ENCODE peak calls at places on chromosome 22, in six cellular contexts. H is mucosa of descending colon, D is left lung, N is PC-3, C is adrenal gland, Z is uterus. O is an unnamed sample. For H3K4me1, the result is how much of the 10 kb centered on the place peaks cover.

GRCh38 chr22:36331912-36332622 is 55.7 kb downstream of the MYH9 start:
- DNase-seq in C (peak), D (peak), Z (peak), H (peak), N (peak), O (no peak)

GRCh38 chr22:37260939-37261338 is 16.9 kb upstream of the RAC2 start:
- DNase-seq in H (peak), C (peak), D (peak), N (peak), Z (no peak), O (no peak)

GRCh38 chr22:20645954-20646353 is 128.0 kb upstream of the SERPIND1 start:
- DNase-seq in Z (no peak), N (no peak), C (no peak), D (no peak), H (no peak), O (peak)

GRCh38 chr22:22450343-22450839 is 58.2 kb downstream of the ZNF280B start:
- DNase-seq in H (peak), D (no peak), Z (no peak), N (no peak), C (peak), O (no peak)

GRCh38 chr22:27686534-27686933 is 115.0 kb downstream of the MN1 start:
- DNase-seq in C (peak), H (peak), D (no peak), Z (peak), N (no peak), O (peak)

GRCh38 chr22:23915230-23915754 is 21.1 kb downstream of the MIF start:
- DNase-seq in N (no peak), D (no peak), C (no peak), Z (no peak), H (no peak), O (no peak)

GRCh38 chr22:45009881-45010531 is at the start of gene PHF21B:
- DNase-seq in H (peak), D (peak), C (peak), N (no peak), Z (peak), O (no peak)

GRCh38 chr22:45090364-45090960 is 73.3 kb upstream of the NUP50 start:
- DNase-seq in N (peak), C (no peak), H (peak), D (no peak), Z (no peak), O (no peak)

GRCh38 chr22:36569999-36570398 is 41.0 kb upstream of the EIF3D start:
- DNase-seq in D (no peak), C (no peak), Z (no peak), N (no peak), H (no peak), O (no peak)

GRCh38 chr22:45604239-45604711 is 67.4 kb upstream of the ATXN10 start:
- DNase-seq in D (no peak), H (no peak), C (no peak), N (no peak), Z (no peak), O (no peak)

GRCh38 chr22:31561238-31561887 is 65.0 kb downstream of the SFI1 start:
- DNase-seq in C (peak), D (peak), N (peak), Z (peak), H (peak), O (peak)

GRCh38 chr22:45709004-45709739 is 37.5 kb downstream of the ATXN10 start:
- DNase-seq in C (no peak), Z (no peak), N (peak), D (no peak), H (no peak), O (no peak)

GRCh38 chr22:47136671-47137070 is 374.2 kb downstream of the TBC1D22A start:
- DNase-seq in D (peak), C (no peak), N (no peak), H (no peak), Z (no peak), O (no peak)

GRCh38 chr22:24440270-24440717 is 12.9 kb downstream of the ADORA2A start:
- DNase-seq in Z (no peak), H (no peak), N (no peak), D (no peak), C (no peak), O (peak)

DNA sequence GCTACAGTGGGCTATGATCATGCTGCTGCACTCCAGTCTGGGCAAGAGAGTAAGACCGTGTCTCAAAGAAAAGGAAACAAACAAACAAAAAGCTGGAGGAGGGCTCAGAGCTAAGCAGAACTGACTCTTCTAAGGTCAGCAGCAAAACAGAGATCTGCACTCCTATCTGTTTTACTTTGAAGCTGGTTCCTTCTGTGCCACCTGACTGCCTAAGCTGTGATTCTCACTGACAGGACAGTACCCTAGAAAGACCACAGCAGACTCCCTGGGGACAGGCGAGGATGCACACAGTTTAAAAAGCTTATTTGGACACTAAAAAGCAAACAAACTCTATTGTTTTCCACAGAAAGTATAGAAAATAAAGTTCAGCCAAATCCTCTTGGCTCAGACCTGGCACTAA is 30.5 kb downstream of the NEFH start:
- DNase-seq in N (no peak), C (no peak), Z (no peak), H (no peak), D (no peak), O (no peak)
- H3K4me1 ChIP-seq in N (under half), C (under half), Z (under half), H (under half), D (under half), O (under half)

DNA sequence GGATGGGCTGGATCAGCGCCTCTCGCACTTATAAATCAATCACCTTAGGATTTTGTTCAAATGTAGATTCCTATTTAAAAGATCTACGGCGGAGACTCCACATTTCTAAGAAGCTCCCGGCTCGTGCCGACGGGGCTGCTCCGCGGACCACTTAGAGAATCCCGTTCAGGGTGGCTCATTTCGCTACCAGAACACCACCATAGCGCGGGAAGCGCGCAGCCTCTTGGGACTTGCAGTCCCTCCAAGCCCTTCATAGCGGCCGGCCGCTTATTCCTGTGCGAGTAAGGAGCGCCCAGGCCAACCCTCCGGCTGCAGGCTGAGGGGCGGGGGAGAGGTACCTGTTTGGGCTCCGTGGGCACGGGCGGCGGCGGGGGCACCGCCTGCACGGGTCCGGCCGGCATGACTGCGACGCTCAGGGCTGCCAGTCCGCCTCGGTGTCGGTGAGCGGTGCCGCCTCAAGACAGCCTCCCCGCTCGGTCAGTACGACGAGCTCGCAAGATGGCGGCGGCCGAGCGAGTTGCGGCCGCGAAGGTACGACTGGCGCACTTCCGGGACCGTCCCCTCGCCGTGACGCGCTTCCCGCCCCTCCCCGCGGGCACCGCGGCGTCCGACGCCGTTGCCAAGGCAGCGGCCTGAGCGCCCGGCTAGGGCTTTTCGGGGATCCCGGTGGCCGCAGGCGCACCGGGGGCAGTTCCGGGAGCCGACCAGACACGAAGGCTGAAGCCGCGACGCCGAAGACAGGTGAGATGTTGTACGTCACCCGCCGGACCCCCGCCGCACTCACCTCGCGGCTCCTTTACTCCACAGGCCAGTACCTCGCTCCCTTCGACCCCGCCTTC is at the start of the genes CCDC157 and SF3A1:
- DNase-seq in H (peak), Z (peak), C (peak), N (peak), D (peak), O (peak)
- TF ChIP-seq CTCF in H (no peak), Z (peak), C (no peak), N (no peak), D (peak), O (no peak)

DNA sequence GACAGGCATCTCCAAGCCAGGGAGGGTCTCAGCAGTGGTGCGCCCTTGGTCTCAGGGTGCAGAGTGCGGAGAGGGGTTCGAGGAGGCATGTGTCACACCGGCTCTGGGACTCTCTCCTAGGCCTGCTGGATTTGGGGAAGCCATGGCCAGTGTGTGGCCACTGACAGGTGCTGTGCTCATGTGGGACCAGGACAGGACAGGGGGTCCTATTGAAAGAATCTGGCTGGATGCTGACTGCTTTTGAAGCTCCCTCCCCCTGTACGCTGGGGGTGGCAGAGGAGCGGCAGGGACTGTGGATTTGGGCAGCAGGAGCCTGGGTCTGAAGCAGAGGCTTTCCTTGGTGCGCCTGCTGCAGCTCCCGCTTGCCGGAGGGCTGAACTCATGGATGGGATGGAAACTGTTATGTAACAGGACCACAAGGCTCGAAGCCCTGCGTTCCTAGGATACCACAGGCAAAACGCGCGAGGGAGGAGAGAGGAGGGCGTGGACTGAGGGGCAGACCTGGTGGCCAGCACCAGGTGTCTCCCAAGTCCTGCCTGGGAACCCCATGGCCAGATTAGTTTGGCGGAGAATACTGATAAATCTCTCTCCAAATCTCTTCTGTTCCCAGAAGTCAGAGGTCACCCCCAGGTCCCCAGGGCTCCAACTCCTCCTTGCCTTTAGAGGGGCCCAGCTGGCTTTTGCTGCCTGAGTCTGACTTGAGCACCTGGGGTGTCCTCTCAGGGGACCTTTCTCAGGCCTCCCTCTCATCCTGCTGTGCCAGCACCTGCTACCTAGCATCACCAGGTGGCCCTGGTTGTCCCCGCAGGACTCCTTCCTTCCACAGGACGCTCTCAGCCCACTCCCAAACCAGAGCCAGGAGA is 13.8 kb upstream of the TEF start:
- DNase-seq in C (peak), N (no peak), D (peak), Z (peak), H (no peak), O (no peak)
- H3K4me3 ChIP-seq in C (peak), N (no peak), D (peak), Z (peak), H (no peak), O (peak)

GRCh38 chr22:41915035-41915782 is at the start of gene SHISA8:
- DNase-seq in D (no peak), H (peak), Z (no peak), N (peak), C (peak), O (no peak)
- H3K4me1 ChIP-seq in D (under half), H (under half), Z (under half), N (under half), C (under half), O (under half)